ENCODE peak calls at places on chromosomes 4 and X, in four cellular contexts. One of them, this sample, is unnamed.

GRCh38 chr4:53744446-53745160 is 153.3 kb upstream of the LNX1 start:
- DNase-seq in astrocyte of the spinal cord: no peak
- DNase-seq in cardiac muscle cell: peak
- DNase-seq in HepG2: peak
- DNase-seq in this sample: no peak

GRCh38 chrX:11367609-11368430 is 74.6 kb downstream of the AMELX start:
- DNase-seq in astrocyte of the spinal cord: no peak
- DNase-seq in cardiac muscle cell: no peak
- DNase-seq in HepG2: no peak
- DNase-seq in this sample: no peak

GRCh38 chr4:118941149-118941548 is 52.5 kb downstream of the SYNPO2 start:
- DNase-seq in astrocyte of the spinal cord: no peak
- DNase-seq in cardiac muscle cell: no peak
- DNase-seq in HepG2: peak
- DNase-seq in this sample: peak

GRCh38 chr4:102139132-102139573 is 206.1 kb downstream of the SLC39A8 start:
- DNase-seq in astrocyte of the spinal cord: peak
- DNase-seq in cardiac muscle cell: no peak
- DNase-seq in HepG2: no peak
- DNase-seq in this sample: peak

GRCh38 chrX:51728202-51728601 is 15.0 kb upstream of the GSPT2 start:
- DNase-seq in astrocyte of the spinal cord: no peak
- DNase-seq in cardiac muscle cell: no peak
- DNase-seq in HepG2: no peak
- DNase-seq in this sample: no peak

GRCh38 chr4:152729466-152729865 is 49.7 kb upstream of the TMEM154 start:
- DNase-seq in astrocyte of the spinal cord: no peak
- DNase-seq in cardiac muscle cell: no peak
- DNase-seq in HepG2: no peak
- DNase-seq in this sample: peak

GRCh38 chr4:108527729-108528128 is 92.6 kb upstream of the RPL34 start:
- DNase-seq in astrocyte of the spinal cord: no peak
- DNase-seq in cardiac muscle cell: no peak
- DNase-seq in HepG2: no peak
- DNase-seq in this sample: no peak

GRCh38 chrX:54288277-54288676 is 69.6 kb downstream of the WNK3 start:
- DNase-seq in astrocyte of the spinal cord: no peak
- DNase-seq in cardiac muscle cell: no peak
- DNase-seq in HepG2: peak
- DNase-seq in this sample: peak

GRCh38 chr4:5191831-5192230 is 140.6 kb downstream of the STK32B start:
- DNase-seq in astrocyte of the spinal cord: no peak
- DNase-seq in cardiac muscle cell: no peak
- DNase-seq in HepG2: no peak
- DNase-seq in this sample: no peak

GRCh38 chrX:109886122-109886761 is 116.7 kb upstream of the TMEM164 start:
- DNase-seq in astrocyte of the spinal cord: peak
- DNase-seq in cardiac muscle cell: peak
- DNase-seq in HepG2: peak
- DNase-seq in this sample: peak

GRCh38 chr4:40180356-40180755 is 16.5 kb upstream of the RHOH start:
- DNase-seq in astrocyte of the spinal cord: peak
- DNase-seq in cardiac muscle cell: no peak
- DNase-seq in HepG2: no peak
- DNase-seq in this sample: peak

GRCh38 chrX:40095588-40096394 is 2.0 kb downstream of the BCOR start:
- DNase-seq in astrocyte of the spinal cord: no peak
- DNase-seq in cardiac muscle cell: no peak
- DNase-seq in HepG2: no peak
- DNase-seq in this sample: no peak

GRCh38 chrX:69018416-69019072 is 146.7 kb downstream of the PJA1 start:
- DNase-seq in astrocyte of the spinal cord: no peak
- DNase-seq in cardiac muscle cell: no peak
- DNase-seq in HepG2: no peak
- DNase-seq in this sample: no peak

GRCh38 chrX:133994576-133994975 is 9.2 kb upstream of the GPC3 start:
- DNase-seq in astrocyte of the spinal cord: no peak
- DNase-seq in cardiac muscle cell: no peak
- DNase-seq in HepG2: peak
- DNase-seq in this sample: no peak

GRCh38 chr4:94357624-94358023 is 15.0 kb upstream of the HPGDS start:
- DNase-seq in astrocyte of the spinal cord: no peak
- DNase-seq in cardiac muscle cell: no peak
- DNase-seq in HepG2: no peak
- DNase-seq in this sample: no peak

GRCh38 chrX:54534271-54534670 is 4.3 kb downstream of the GNL3L start:
- DNase-seq in astrocyte of the spinal cord: no peak
- DNase-seq in cardiac muscle cell: no peak
- DNase-seq in HepG2: no peak
- DNase-seq in this sample: no peak

GRCh38 chrX:3181846-3182245 is 140.6 kb downstream of the ARSF start:
- DNase-seq in astrocyte of the spinal cord: peak
- DNase-seq in cardiac muscle cell: no peak
- DNase-seq in HepG2: no peak
- DNase-seq in this sample: peak

GRCh38 chr4:125013891-125014290 is 300.9 kb upstream of the FAT4 start:
- DNase-seq in astrocyte of the spinal cord: peak
- DNase-seq in cardiac muscle cell: peak
- DNase-seq in HepG2: no peak
- DNase-seq in this sample: peak

GRCh38 chr4:171785392-171785791 is 27.8 kb upstream of the GALNTL6 start:
- DNase-seq in astrocyte of the spinal cord: no peak
- DNase-seq in cardiac muscle cell: no peak
- DNase-seq in HepG2: no peak
- DNase-seq in this sample: no peak

GRCh38 chr4:20675786-20676185 is 24.5 kb upstream of the PACRGL start:
- DNase-seq in astrocyte of the spinal cord: no peak
- DNase-seq in cardiac muscle cell: no peak
- DNase-seq in HepG2: no peak
- DNase-seq in this sample: no peak

GRCh38 chr4:16075061-16075460 is 8.8 kb downstream of the PROM1 start:
- DNase-seq in astrocyte of the spinal cord: no peak
- DNase-seq in cardiac muscle cell: no peak
- DNase-seq in HepG2: no peak
- DNase-seq in this sample: no peak

GRCh38 chrX:36963069-36963808 is 44.9 kb upstream of the FAM47C start:
- DNase-seq in astrocyte of the spinal cord: no peak
- DNase-seq in cardiac muscle cell: no peak
- DNase-seq in HepG2: no peak
- DNase-seq in this sample: no peak

GRCh38 chrX:48636776-48637175 is 39.5 kb downstream of the WDR13 start:
- DNase-seq in astrocyte of the spinal cord: no peak
- DNase-seq in cardiac muscle cell: no peak
- DNase-seq in HepG2: no peak
- DNase-seq in this sample: no peak

GRCh38 chrX:48636286-48636685 is 39.0 kb downstream of the WDR13 start:
- DNase-seq in astrocyte of the spinal cord: no peak
- DNase-seq in cardiac muscle cell: no peak
- DNase-seq in HepG2: no peak
- DNase-seq in this sample: no peak

GRCh38 chrX:48626401-48627298 is 29.4 kb downstream of the WDR13 start:
- DNase-seq in astrocyte of the spinal cord: no peak
- DNase-seq in cardiac muscle cell: no peak
- DNase-seq in HepG2: no peak
- DNase-seq in this sample: no peak

GRCh38 chrX:48632207-48632606 is 34.9 kb downstream of the WDR13 start:
- DNase-seq in astrocyte of the spinal cord: no peak
- DNase-seq in cardiac muscle cell: no peak
- DNase-seq in HepG2: no peak
- DNase-seq in this sample: no peak

GRCh38 chrX:48631376-48632090 is 34.2 kb downstream of the WDR13 start:
- DNase-seq in astrocyte of the spinal cord: peak
- DNase-seq in cardiac muscle cell: peak
- DNase-seq in HepG2: peak
- DNase-seq in this sample: peak
- H3K4me3 ChIP-seq in astrocyte of the spinal cord: no peak
- H3K4me3 ChIP-seq in cardiac muscle cell: no peak
- H3K4me3 ChIP-seq in HepG2: peak
- H3K4me3 ChIP-seq in this sample: peak

GRCh38 chr4:7336067-7336569 is 98.6 kb downstream of the PSAPL1 start:
- DNase-seq in astrocyte of the spinal cord: no peak
- DNase-seq in cardiac muscle cell: no peak
- DNase-seq in HepG2: no peak
- DNase-seq in this sample: no peak
- TF ChIP-seq CTCF in astrocyte of the spinal cord: no peak
- TF ChIP-seq CTCF in cardiac muscle cell: no peak
- TF ChIP-seq CTCF in HepG2: no peak
- TF ChIP-seq CTCF in this sample: no peak

GRCh38 chr4:104589264-104589868 is 94.7 kb upstream of the CXXC4 start:
- DNase-seq in astrocyte of the spinal cord: no peak
- DNase-seq in cardiac muscle cell: no peak
- DNase-seq in HepG2: no peak
- DNase-seq in this sample: no peak

GRCh38 chr4:104592894-104593470 is 98.3 kb upstream of the CXXC4 start:
- DNase-seq in astrocyte of the spinal cord: peak
- DNase-seq in cardiac muscle cell: no peak
- DNase-seq in HepG2: no peak
- DNase-seq in this sample: no peak

GRCh38 chr4:104596189-104596588 is 101.5 kb upstream of the CXXC4 start:
- DNase-seq in astrocyte of the spinal cord: no peak
- DNase-seq in cardiac muscle cell: no peak
- DNase-seq in HepG2: no peak
- DNase-seq in this sample: no peak

DNA sequence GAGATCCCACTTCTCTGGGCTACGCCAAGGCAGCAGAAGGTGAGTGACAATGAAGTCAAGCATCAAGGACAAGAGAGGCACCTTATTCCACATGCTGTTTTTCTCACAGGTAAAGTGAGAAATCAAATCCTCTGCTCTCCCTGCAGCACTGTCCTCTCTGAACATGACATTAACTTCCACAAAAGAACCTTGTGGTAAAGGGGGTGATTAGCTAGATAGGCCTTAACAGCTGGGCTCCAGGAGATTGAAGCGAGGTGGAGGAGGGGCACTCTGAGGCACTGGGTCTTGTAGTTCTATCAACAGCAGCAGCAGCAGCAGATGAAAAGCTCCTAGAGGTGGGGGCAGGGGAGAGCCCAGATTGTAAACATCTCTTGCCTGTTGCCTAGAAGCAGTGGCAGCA is 96.8 kb upstream of the CXXC4 start:
- DNase-seq in astrocyte of the spinal cord: no peak
- DNase-seq in cardiac muscle cell: peak
- DNase-seq in HepG2: no peak
- DNase-seq in this sample: no peak
- H3K4me3 ChIP-seq in astrocyte of the spinal cord: no peak
- H3K4me3 ChIP-seq in cardiac muscle cell: no peak
- H3K4me3 ChIP-seq in HepG2: no peak
- H3K4me3 ChIP-seq in this sample: no peak

DNA sequence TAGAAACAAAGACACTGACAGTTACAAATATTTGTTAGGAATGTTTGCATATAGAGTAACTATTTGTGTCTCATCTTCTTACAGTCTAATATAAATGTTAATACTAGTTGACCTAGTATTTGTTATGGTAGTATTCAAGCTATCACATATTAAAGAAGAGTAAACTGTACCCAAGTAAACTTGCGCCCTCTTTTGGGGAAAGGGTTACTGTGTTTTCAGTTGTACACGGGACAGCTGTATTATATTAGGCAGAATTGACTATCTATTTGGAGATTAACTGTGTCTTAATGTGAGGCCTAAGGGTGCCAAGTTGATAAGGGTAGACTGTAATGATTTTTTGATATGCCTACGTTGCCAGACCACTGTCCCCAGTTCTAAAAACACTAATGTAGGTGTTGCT is 172.9 kb upstream of the CXCL13 start:
- DNase-seq in astrocyte of the spinal cord: no peak
- DNase-seq in cardiac muscle cell: peak
- DNase-seq in HepG2: peak
- DNase-seq in this sample: no peak
- TF ChIP-seq CTCF in astrocyte of the spinal cord: no peak
- TF ChIP-seq CTCF in cardiac muscle cell: no peak
- TF ChIP-seq CTCF in HepG2: peak
- TF ChIP-seq CTCF in this sample: peak

GRCh38 chr4:114642173-114642780 is 43.7 kb downstream of the UGT8 start:
- DNase-seq in astrocyte of the spinal cord: no peak
- DNase-seq in cardiac muscle cell: no peak
- DNase-seq in HepG2: no peak
- DNase-seq in this sample: no peak
- H3K4me3 ChIP-seq in astrocyte of the spinal cord: no peak
- H3K4me3 ChIP-seq in cardiac muscle cell: no peak
- H3K4me3 ChIP-seq in HepG2: no peak
- H3K4me3 ChIP-seq in this sample: no peak

DNA sequence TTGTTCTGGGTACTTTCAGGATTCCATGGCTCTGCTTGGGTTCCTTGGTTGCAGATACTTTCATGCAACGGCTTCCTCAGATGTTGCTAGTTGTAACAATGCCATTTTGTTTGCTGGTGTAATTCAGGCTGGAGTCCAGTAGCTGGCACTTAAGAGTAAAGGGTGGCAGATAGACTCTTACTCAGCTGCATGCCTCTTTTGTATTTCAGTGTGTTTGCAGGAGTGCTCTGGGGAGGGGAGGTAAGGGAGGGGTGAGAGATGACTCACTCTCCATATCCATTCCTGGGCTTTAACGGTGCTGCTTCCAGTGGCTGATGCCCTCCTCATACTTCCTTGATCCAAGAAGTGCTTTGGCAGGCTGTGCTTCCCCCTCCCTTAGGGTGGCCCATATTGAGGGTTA is 155.2 kb downstream of the ZNF330 start:
- DNase-seq in astrocyte of the spinal cord: peak
- DNase-seq in cardiac muscle cell: no peak
- DNase-seq in HepG2: peak
- DNase-seq in this sample: peak
- TF ChIP-seq CTCF in astrocyte of the spinal cord: peak
- TF ChIP-seq CTCF in cardiac muscle cell: peak
- TF ChIP-seq CTCF in HepG2: no peak
- TF ChIP-seq CTCF in this sample: peak

GRCh38 chr4:139606600-139607301 is 50.7 kb upstream of the SETD7 start:
- DNase-seq in astrocyte of the spinal cord: peak
- DNase-seq in cardiac muscle cell: no peak
- DNase-seq in HepG2: no peak
- DNase-seq in this sample: peak
- H3K4me3 ChIP-seq in astrocyte of the spinal cord: no peak
- H3K4me3 ChIP-seq in cardiac muscle cell: no peak
- H3K4me3 ChIP-seq in HepG2: no peak
- H3K4me3 ChIP-seq in this sample: no peak

GRCh38 chr4:8343051-8343966 is 73.8 kb downstream of the HTRA3 start:
- DNase-seq in astrocyte of the spinal cord: no peak
- DNase-seq in cardiac muscle cell: no peak
- DNase-seq in HepG2: no peak
- DNase-seq in this sample: peak
- TF ChIP-seq CTCF in astrocyte of the spinal cord: no peak
- TF ChIP-seq CTCF in cardiac muscle cell: no peak
- TF ChIP-seq CTCF in HepG2: no peak
- TF ChIP-seq CTCF in this sample: no peak

This sample was measured in AG10803.